ENCODE peak calls at places on chromosomes 11 and 22, in seven cellular contexts. N is heart left ventricle, H is esophagus muscularis mucosa, E is ovary, C is neural progenitor cell, R is psoas muscle, O is right cardiac atrium. W is an unnamed sample.

GRCh38 chr11:60786811-60787567 is 1.9 kb downstream of the MS4A10 start:
- DNase-seq in O (peak; percentile 92), E (peak; percentile 90), R (peak; percentile 74), H (no peak), C (no peak), N (peak; percentile 82), W (peak; percentile 79)

GRCh38 chr22:28909375-28909774 is 26.0 kb downstream of the ZNRF3 start:
- DNase-seq in E (no peak), C (no peak), O (no peak), N (no peak), H (no peak), R (no peak), W (no peak)

GRCh38 chr11:68150029-68150428 is 28.8 kb upstream of the CHKA start:
- DNase-seq in C (no peak), N (no peak), O (peak; percentile 64), H (no peak), R (no peak), E (peak; percentile 56), W (no peak)

GRCh38 chr22:26656896-26657851 is at the start of gene MIAT:
- DNase-seq in H (no peak), R (no peak), C (peak; percentile 89), N (no peak), E (no peak), O (no peak), W (no peak)

GRCh38 chr11:86955674-86956522 is 703 bp upstream of the FZD4 start:
- DNase-seq in R (peak; percentile 89), N (peak; percentile 90), E (peak; percentile 84), H (peak; percentile 96), O (peak; percentile 95), C (peak; percentile 93), W (peak; percentile 90)

GRCh38 chr22:42648368-42649260 is 578 bp downstream of the CYB5R3 start:
- DNase-seq in N (peak; percentile 72), E (no peak), C (no peak), O (peak; percentile 88), H (no peak), R (peak; percentile 74), W (peak; percentile 74)

GRCh38 chr22:34111210-34111824 is 191.0 kb upstream of the LARGE1 start:
- DNase-seq in H (peak; percentile 89), N (peak; percentile 8), C (peak; percentile 67), R (no peak), O (peak; percentile 43), E (peak; percentile 13), W (no peak)

GRCh38 chr11:85960678-85961077 is 105.5 kb downstream of the CCDC83 start:
- DNase-seq in E (no peak), O (no peak), N (no peak), C (no peak), H (no peak), R (no peak), W (no peak)

GRCh38 chr11:33719587-33719986 is 16.6 kb downstream of the CD59 start:
- DNase-seq in R (no peak), N (no peak), C (no peak), E (no peak), O (no peak), H (no peak), W (no peak)

GRCh38 chr11:114132427-114132826 is 72.9 kb downstream of the ZBTB16 start:
- DNase-seq in N (no peak), H (no peak), E (no peak), O (no peak), R (no peak), C (no peak), W (no peak)

GRCh38 chr11:69985654-69986420 is 92.3 kb upstream of the ANO1 start:
- DNase-seq in H (no peak), C (peak; percentile 64), N (no peak), R (no peak), E (no peak), O (no peak), W (no peak)

GRCh38 chr11:119560961-119561360 is 138.0 kb upstream of the THY1 start:
- DNase-seq in E (no peak), R (no peak), O (no peak), C (no peak), H (no peak), N (no peak), W (no peak)

GRCh38 chr22:44205713-44206645 is 25.3 kb downstream of the PARVG start:
- DNase-seq in H (no peak), N (no peak), O (no peak), R (no peak), C (no peak), E (no peak), W (no peak)

GRCh38 chr11:113162590-113162961 is 151.8 kb upstream of the TTC12 start:
- DNase-seq in N (peak; percentile 19), H (no peak), R (no peak), E (peak; percentile 58), O (peak; percentile 80), C (no peak), W (no peak)

GRCh38 chr11:119206512-119207299 is 567 bp downstream of the CBL start:
- DNase-seq in E (peak; percentile 58), R (peak; percentile 66), O (peak; percentile 81), C (peak; percentile 75), N (peak; percentile 72), H (no peak), W (peak; percentile 51)

GRCh38 chr11:76415073-76415472 is 29.7 kb upstream of the EMSY start:
- DNase-seq in E (no peak), C (no peak), R (no peak), O (no peak), N (no peak), H (no peak), W (no peak)

GRCh38 chr11:65435330-65435931 is 12.8 kb downstream of the NEAT1 start:
- DNase-seq in N (peak; percentile 6), C (no peak), O (peak; percentile 40), H (no peak), R (no peak), E (no peak), W (no peak)

GRCh38 chr11:12496181-12497025 is 119.0 kb downstream of the PARVA start:
- DNase-seq in R (no peak), E (no peak), H (no peak), O (no peak), C (peak; percentile 43), N (no peak), W (no peak)
- H3K4me3 ChIP-seq in R (no peak overlapping the region), E (no peak overlapping the region), H (no peak overlapping the region), O (no peak overlapping the region), C (no peak overlapping the region), N (no peak overlapping the region), W (no peak overlapping the region)

GRCh38 chr11:73384127-73384441 is 7.9 kb downstream of the RELT start:
- DNase-seq in H (no peak), R (no peak), N (no peak), C (no peak), O (no peak), E (no peak), W (no peak)
- H3K4me1 ChIP-seq in H (peaks cover 71% of the 10 kb centered on the region), R (peaks cover 97% of the 10 kb centered on the region), N (peaks cover 92% of the 10 kb centered on the region), C (peaks cover 19% of the 10 kb centered on the region), O (peaks cover 13% of the 10 kb centered on the region), E (no peaks in the 10 kb centered on the region), W (peaks cover 81% of the 10 kb centered on the region)

GRCh38 chr11:129375731-129376657 is at the start of gene BARX2:
- DNase-seq in E (no peak), N (no peak), H (no peak), R (no peak), C (peak; percentile 91), O (peak; percentile 70), W (peak; percentile 16)
- H3K4me3 ChIP-seq in E (peak within 1 kb of the TSS; percentile 17), N (peak within 1 kb of the TSS; percentile 8), H (peak within 1 kb of the TSS; percentile 48), R (peak within 1 kb of the TSS; percentile 51), C (peak within 1 kb of the TSS; percentile 51), O (peak within 1 kb of the TSS; percentile 41), W (peak within 1 kb of the TSS; percentile 56)

GRCh38 chr11:8768625-8769333 is 86.2 kb downstream of the RPL27A start:
- DNase-seq in E (no peak), H (no peak), O (peak; percentile 84), N (peak; percentile 71), R (peak; percentile 34), C (no peak), W (peak; percentile 62)
- H3K4me1 ChIP-seq in E (peaks cover 25% of the 10 kb centered on the region), H (peaks cover 100% of the 10 kb centered on the region), O (peaks cover 10% of the 10 kb centered on the region), N (peaks cover 90% of the 10 kb centered on the region), R (peaks cover 30% of the 10 kb centered on the region), C (peaks cover 21% of the 10 kb centered on the region), W (peaks cover 95% of the 10 kb centered on the region)

GRCh38 chr22:46734830-46735453 is 3.1 kb downstream of the CERK start:
- DNase-seq in R (no peak), N (no peak), E (no peak), C (no peak), H (no peak), O (peak; percentile 75), W (no peak)
- H3K4me3 ChIP-seq in R (peak overlapping the region; percentile 84), N (no peak overlapping the region), E (no peak overlapping the region), C (no peak overlapping the region), H (no peak overlapping the region), O (no peak overlapping the region), W (peak overlapping the region; percentile 96)

DNA sequence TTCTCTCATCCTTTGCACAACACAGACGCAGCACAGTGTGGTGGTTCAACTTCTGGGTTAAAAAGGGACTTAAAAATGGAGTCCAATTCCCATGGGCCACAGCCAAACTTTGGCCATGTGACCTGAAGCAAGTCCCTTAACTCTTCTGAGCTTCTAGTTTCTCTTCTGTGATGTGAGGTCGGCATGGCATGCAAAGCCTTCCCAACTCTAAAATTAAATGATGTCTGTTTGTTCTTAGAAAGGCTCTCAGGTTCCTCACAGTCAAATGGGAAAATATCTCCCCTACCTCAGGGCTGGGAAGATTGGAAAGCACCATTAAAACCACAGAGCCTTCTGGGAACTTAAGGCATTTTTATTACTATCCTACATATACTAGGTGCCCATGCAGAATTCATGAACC is 38.8 kb downstream of the LGR4 start:
- DNase-seq in R (no peak), C (no peak), E (no peak), N (no peak), O (no peak), H (no peak), W (no peak)
- H3K4me1 ChIP-seq in R (peaks cover 7% of the 10 kb centered on the region), C (peaks cover 45% of the 10 kb centered on the region), E (peaks cover 7% of the 10 kb centered on the region), N (peaks cover 23% of the 10 kb centered on the region), O (peaks cover 10% of the 10 kb centered on the region), H (peaks cover 54% of the 10 kb centered on the region), W (peaks cover 48% of the 10 kb centered on the region)

DNA sequence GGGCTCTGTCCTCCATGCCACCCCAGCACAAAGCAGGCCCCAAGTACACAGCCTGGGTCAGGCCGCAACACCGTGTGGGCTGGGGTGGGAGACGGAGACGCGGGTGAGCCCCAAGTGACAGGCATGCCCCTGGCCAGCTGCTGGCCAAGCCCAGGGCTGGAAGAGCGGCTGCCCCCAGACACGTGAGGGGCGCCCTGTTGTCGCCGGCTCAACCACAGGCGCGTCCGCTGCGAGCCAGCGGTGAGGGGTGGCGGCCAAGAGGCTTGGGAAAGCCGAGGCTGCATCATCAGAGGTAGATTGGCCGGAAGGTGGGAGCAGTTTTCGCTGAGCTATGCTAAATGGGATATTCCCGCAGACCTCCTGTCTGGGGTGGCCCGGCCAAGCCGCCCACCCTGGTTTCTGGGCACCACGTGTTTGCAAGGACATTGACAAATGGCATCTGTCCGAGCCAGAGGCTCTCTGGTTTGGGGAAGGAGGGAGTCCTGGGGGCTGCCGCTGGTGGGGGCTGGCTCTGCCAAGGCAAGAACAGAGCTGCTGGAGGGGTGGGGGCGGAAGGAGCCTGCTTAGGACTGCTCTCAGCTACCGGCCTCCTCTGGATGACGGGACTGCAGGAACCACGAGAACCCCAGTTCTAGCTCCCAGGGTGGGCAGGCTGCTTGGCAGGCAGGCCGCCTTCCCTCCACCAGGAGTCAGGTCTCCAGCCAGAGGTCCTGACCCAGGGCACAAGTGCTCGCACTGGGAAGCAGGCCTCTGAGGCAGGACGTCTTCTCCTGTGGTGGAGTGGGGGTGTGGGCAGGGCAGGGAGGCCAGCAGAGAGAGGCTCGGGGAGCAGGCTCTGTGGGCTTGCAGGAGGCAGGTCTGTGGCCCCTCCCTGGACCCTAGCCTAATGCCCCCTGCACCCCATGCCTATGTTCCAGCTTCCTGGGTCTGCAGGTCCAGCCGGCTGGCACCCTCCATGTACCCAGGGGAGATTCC is 552 bp downstream of the PRR33 start:
- DNase-seq in E (no peak), R (peak; percentile 79), N (no peak), O (no peak), H (no peak), C (no peak), W (no peak)
- H3K4me3 ChIP-seq in E (no peak overlapping the region), R (peak overlapping the region; percentile 42), N (no peak overlapping the region), O (no peak overlapping the region), H (no peak overlapping the region), C (no peak overlapping the region), W (no peak overlapping the region)